ENCODE peak calls at places on chromosomes 3 and 15, in eight cellular contexts. One of them, this sample, is unnamed.

GRCh38 chr3:78258798-78259197 is 1218.9 kb downstream of the ROBO2 start:
- DNase-seq in non-pigmented ciliary epithelial cell: peak
- DNase-seq in NCI-H69: no peak
- DNase-seq in NCI-H1092 treated with DMSO at 0.1 percent for 48 hours: no peak
- DNase-seq in choroid plexus epithelial cell: peak
- DNase-seq in Right ventricle myocardium superior: no peak
- DNase-seq in GM10248: no peak
- DNase-seq in naive thymus-derived CD4-positive, alpha-beta T cell: no peak
- DNase-seq in this sample: no peak

GRCh38 chr15:52060511-52060910 is 41.5 kb downstream of the MAPK6 start:
- DNase-seq in non-pigmented ciliary epithelial cell: no peak
- DNase-seq in Right ventricle myocardium superior: no peak
- DNase-seq in GM10248: no peak
- DNase-seq in NCI-H69: no peak
- DNase-seq in naive thymus-derived CD4-positive, alpha-beta T cell: no peak
- DNase-seq in choroid plexus epithelial cell: no peak
- DNase-seq in NCI-H1092 treated with DMSO at 0.1 percent for 48 hours: no peak
- DNase-seq in this sample: no peak

GRCh38 chr3:117523407-117523806 is 813.8 kb downstream of the TUSC7 start:
- DNase-seq in NCI-H69: no peak
- DNase-seq in GM10248: no peak
- DNase-seq in choroid plexus epithelial cell: no peak
- DNase-seq in naive thymus-derived CD4-positive, alpha-beta T cell: no peak
- DNase-seq in non-pigmented ciliary epithelial cell: no peak
- DNase-seq in NCI-H1092 treated with DMSO at 0.1 percent for 48 hours: no peak
- DNase-seq in Right ventricle myocardium superior: no peak
- DNase-seq in this sample: no peak

GRCh38 chr3:126358038-126358815 is 1.0 kb upstream of the KLF15 start:
- DNase-seq in NCI-H69: peak
- DNase-seq in naive thymus-derived CD4-positive, alpha-beta T cell: no peak
- DNase-seq in Right ventricle myocardium superior: peak
- DNase-seq in NCI-H1092 treated with DMSO at 0.1 percent for 48 hours: no peak
- DNase-seq in choroid plexus epithelial cell: peak
- DNase-seq in GM10248: no peak
- DNase-seq in non-pigmented ciliary epithelial cell: no peak
- DNase-seq in this sample: no peak

GRCh38 chr3:8757551-8758518 is 11.6 kb downstream of the OXTR start:
- DNase-seq in Right ventricle myocardium superior: no peak
- DNase-seq in NCI-H1092 treated with DMSO at 0.1 percent for 48 hours: no peak
- DNase-seq in GM10248: no peak
- DNase-seq in naive thymus-derived CD4-positive, alpha-beta T cell: no peak
- DNase-seq in choroid plexus epithelial cell: peak
- DNase-seq in NCI-H69: no peak
- DNase-seq in non-pigmented ciliary epithelial cell: peak
- DNase-seq in this sample: no peak

GRCh38 chr3:108202834-108203233 is 19.4 kb downstream of the IFT57 start:
- DNase-seq in non-pigmented ciliary epithelial cell: no peak
- DNase-seq in GM10248: no peak
- DNase-seq in NCI-H69: peak
- DNase-seq in choroid plexus epithelial cell: no peak
- DNase-seq in NCI-H1092 treated with DMSO at 0.1 percent for 48 hours: no peak
- DNase-seq in naive thymus-derived CD4-positive, alpha-beta T cell: no peak
- DNase-seq in Right ventricle myocardium superior: no peak
- DNase-seq in this sample: no peak

GRCh38 chr15:69855601-69856000 is 242.1 kb downstream of the TLE3 start:
- DNase-seq in NCI-H69: no peak
- DNase-seq in Right ventricle myocardium superior: no peak
- DNase-seq in non-pigmented ciliary epithelial cell: no peak
- DNase-seq in GM10248: no peak
- DNase-seq in NCI-H1092 treated with DMSO at 0.1 percent for 48 hours: no peak
- DNase-seq in choroid plexus epithelial cell: peak
- DNase-seq in naive thymus-derived CD4-positive, alpha-beta T cell: no peak
- DNase-seq in this sample: no peak

GRCh38 chr15:29968099-29968892 is 114.5 kb upstream of the GOLGA8J start:
- DNase-seq in choroid plexus epithelial cell: no peak
- DNase-seq in NCI-H1092 treated with DMSO at 0.1 percent for 48 hours: peak
- DNase-seq in GM10248: no peak
- DNase-seq in NCI-H69: peak
- DNase-seq in non-pigmented ciliary epithelial cell: no peak
- DNase-seq in naive thymus-derived CD4-positive, alpha-beta T cell: no peak
- DNase-seq in Right ventricle myocardium superior: no peak
- DNase-seq in this sample: peak